ENCODE peak calls at places on chromosome 14, in five cellular contexts. One of them, this sample, is unnamed.

GRCh38 chr14:95620659-95621059 is 65.6 kb upstream of the TCL1B start:
- DNase-seq in A549: no peak
- DNase-seq in naive thymus-derived CD8-positive, alpha-beta T cell: no peak
- DNase-seq in GDM1: no peak
- DNase-seq in activated B cell treated with CpG ODN at 0.5 μM for 24 hours: no peak
- DNase-seq in this sample: no peak

GRCh38 chr14:105203057-105203494 is 22.0 kb upstream of the NUDT14 start:
- DNase-seq in GDM1: no peak
- DNase-seq in A549: peak; percentile 66
- DNase-seq in activated B cell treated with CpG ODN at 0.5 μM for 24 hours: peak; percentile 69
- DNase-seq in naive thymus-derived CD8-positive, alpha-beta T cell: peak; percentile 55
- DNase-seq in this sample: peak; percentile 89

GRCh38 chr14:29222671-29223268 is 456.2 kb downstream of the FOXG1 start:
- DNase-seq in GDM1: no peak
- DNase-seq in A549: peak; percentile 41
- DNase-seq in activated B cell treated with CpG ODN at 0.5 μM for 24 hours: no peak
- DNase-seq in naive thymus-derived CD8-positive, alpha-beta T cell: no peak
- DNase-seq in this sample: peak; percentile 40

GRCh38 chr14:61602733-61603077 is 92.6 kb upstream of the HIF1A start:
- DNase-seq in naive thymus-derived CD8-positive, alpha-beta T cell: no peak
- DNase-seq in activated B cell treated with CpG ODN at 0.5 μM for 24 hours: no peak
- DNase-seq in GDM1: no peak
- DNase-seq in A549: no peak
- DNase-seq in this sample: no peak

GRCh38 chr14:104094056-104094708 is 8.7 kb downstream of the ASPG start:
- DNase-seq in A549: no peak
- DNase-seq in activated B cell treated with CpG ODN at 0.5 μM for 24 hours: no peak
- DNase-seq in naive thymus-derived CD8-positive, alpha-beta T cell: no peak
- DNase-seq in GDM1: no peak
- DNase-seq in this sample: no peak

GRCh38 chr14:100010679-100011078 is 54.5 kb upstream of the EVL start:
- DNase-seq in GDM1: no peak
- DNase-seq in activated B cell treated with CpG ODN at 0.5 μM for 24 hours: no peak
- DNase-seq in naive thymus-derived CD8-positive, alpha-beta T cell: no peak
- DNase-seq in A549: no peak
- DNase-seq in this sample: no peak

GRCh38 chr14:68734231-68734732 is 58.6 kb downstream of the ZFP36L1 start:
- DNase-seq in GDM1: peak; percentile 21
- DNase-seq in naive thymus-derived CD8-positive, alpha-beta T cell: peak; percentile 19
- DNase-seq in A549: no peak
- DNase-seq in activated B cell treated with CpG ODN at 0.5 μM for 24 hours: no peak
- DNase-seq in this sample: no peak

GRCh38 chr14:75274899-75275569 is 3.6 kb upstream of the FOS start:
- DNase-seq in A549: no peak
- DNase-seq in naive thymus-derived CD8-positive, alpha-beta T cell: peak; percentile 92
- DNase-seq in activated B cell treated with CpG ODN at 0.5 μM for 24 hours: no peak
- DNase-seq in GDM1: peak; percentile 70
- DNase-seq in this sample: no peak

GRCh38 chr14:60721331-60722162 is 2.6 kb downstream of the SIX4 start:
- DNase-seq in activated B cell treated with CpG ODN at 0.5 μM for 24 hours: peak; percentile 43
- DNase-seq in naive thymus-derived CD8-positive, alpha-beta T cell: peak; percentile 30
- DNase-seq in GDM1: no peak
- DNase-seq in A549: peak; percentile 44
- DNase-seq in this sample: peak; percentile 77

This sample was measured in D341Med.